ENCODE peak calls at places on chromosomes 7 and 10, in six cellular contexts. T is mucosa of gallbladder, J is SIG-M5, B is transverse colon, E is NCI-H2171 treated with DMSO at 0.1 percent for 48 hours, P is MM.1S. W is an unnamed sample.

GRCh38 chr10:69089638-69090599 is 2.0 kb downstream of the SRGN start:
- DNase-seq in B (peak; percentile 61), P (peak; percentile 82), E (no peak), J (no peak), T (peak; percentile 50), W (no peak)

GRCh38 chr7:4939971-4940720 is 18.8 kb downstream of the MMD2 start:
- DNase-seq in E (no peak), P (no peak), B (no peak), T (no peak), J (no peak), W (no peak)

GRCh38 chr7:77982926-77983550 is 184.5 kb downstream of the PHTF2 start:
- DNase-seq in P (no peak), J (no peak), E (no peak), T (no peak), B (no peak), W (no peak)

GRCh38 chr7:16739863-16740622 is 13.5 kb upstream of the TSPAN13 start:
- DNase-seq in T (peak; percentile 19), B (peak; percentile 26), J (no peak), P (no peak), E (no peak), W (no peak)

GRCh38 chr7:17934612-17935247 is 5.6 kb downstream of the SNX13 start:
- DNase-seq in T (no peak), J (no peak), B (no peak), E (no peak), P (no peak), W (no peak)

GRCh38 chr7:27179030-27179429 is 4.9 kb upstream of the HOXA10 start:
- DNase-seq in J (no peak), B (no peak), P (no peak), E (no peak), T (no peak), W (no peak)

GRCh38 chr7:6460303-6460702 is 12.5 kb upstream of the DAGLB start:
- DNase-seq in E (no peak), J (no peak), B (no peak), P (no peak), T (no peak), W (no peak)

GRCh38 chr7:30487371-30487770 is 8.8 kb upstream of the NOD1 start:
- DNase-seq in E (no peak), T (no peak), J (no peak), B (no peak), P (no peak), W (no peak)

GRCh38 chr10:130240409-130240808 is 104.2 kb downstream of the GLRX3 start:
- DNase-seq in E (no peak), J (no peak), P (no peak), T (no peak), B (no peak), W (no peak)

GRCh38 chr10:94524146-94524545 is 21.4 kb upstream of the HELLS start:
- DNase-seq in P (no peak), T (no peak), J (no peak), E (no peak), B (no peak), W (no peak)

GRCh38 chr10:114822771-114823463 is 1.3 kb downstream of the FHIP2A start:
- DNase-seq in J (no peak), T (no peak), E (peak; percentile 15), B (no peak), P (peak; percentile 23), W (peak; percentile 46)

GRCh38 chr10:89633484-89633883 is 11.6 kb downstream of the PANK1 start:
- DNase-seq in E (no peak), B (no peak), P (no peak), T (no peak), J (no peak), W (no peak)

GRCh38 chr7:110861163-110861562 is 229.8 kb upstream of the LRRN3 start:
- DNase-seq in T (no peak), E (no peak), J (no peak), B (no peak), P (no peak), W (no peak)

GRCh38 chr7:4733936-4734528 is 41.4 kb upstream of the AP5Z1 start:
- DNase-seq in E (no peak), P (no peak), B (no peak), J (no peak), T (no peak), W (no peak)

GRCh38 chr10:71998119-71998839 is 34.1 kb downstream of the CHST3 start:
- DNase-seq in T (peak; percentile 73), J (no peak), P (no peak), B (no peak), E (no peak), W (no peak)

W was measured in NCI-H524.